ENCODE peak calls at places on chromosomes 13 and 19, in ten cellular contexts. One of them, this sample, is unnamed.

GRCh38 chr13:95385808-95386207 is 84.6 kb upstream of the ABCC4 start:
- DNase-seq in left lung: no peak
- DNase-seq in HCT116: no peak
- DNase-seq in CD8-positive, alpha-beta T cell: no peak
- DNase-seq in brain microvascular endothelial cell: no peak
- DNase-seq in tibial nerve: no peak
- DNase-seq in gastrocnemius medialis: no peak
- DNase-seq in Peyer's patch: no peak
- DNase-seq in A549: no peak
- DNase-seq in heart right ventricle: no peak
- DNase-seq in this sample: no peak

GRCh38 chr19:38551450-38551813 is 66.3 kb downstream of the MAP4K1 start:
- DNase-seq in left lung: no peak
- DNase-seq in HCT116: no peak
- DNase-seq in CD8-positive, alpha-beta T cell: no peak
- DNase-seq in brain microvascular endothelial cell: no peak
- DNase-seq in tibial nerve: no peak
- DNase-seq in gastrocnemius medialis: no peak
- DNase-seq in Peyer's patch: no peak
- DNase-seq in A549: no peak
- DNase-seq in heart right ventricle: no peak
- DNase-seq in this sample: no peak

GRCh38 chr13:47672982-47673670 is 327.9 kb downstream of the SUCLA2 start:
- DNase-seq in left lung: no peak
- DNase-seq in HCT116: no peak
- DNase-seq in CD8-positive, alpha-beta T cell: no peak
- DNase-seq in brain microvascular endothelial cell: peak; percentile 56
- DNase-seq in tibial nerve: no peak
- DNase-seq in gastrocnemius medialis: peak; percentile 2
- DNase-seq in Peyer's patch: no peak
- DNase-seq in A549: no peak
- DNase-seq in heart right ventricle: peak; percentile 3
- DNase-seq in this sample: no peak

GRCh38 chr19:18657590-18658365 is 20.9 kb downstream of the KLHL26 start:
- DNase-seq in left lung: peak; percentile 65
- DNase-seq in HCT116: no peak
- DNase-seq in CD8-positive, alpha-beta T cell: no peak
- DNase-seq in brain microvascular endothelial cell: peak; percentile 95
- DNase-seq in tibial nerve: peak; percentile 52
- DNase-seq in gastrocnemius medialis: peak; percentile 17
- DNase-seq in Peyer's patch: no peak
- DNase-seq in A549: no peak
- DNase-seq in heart right ventricle: peak; percentile 77
- DNase-seq in this sample: peak; percentile 45

GRCh38 chr19:43474986-43475705 is 9.7 kb upstream of the LYPD3 start:
- DNase-seq in left lung: peak; percentile 95
- DNase-seq in HCT116: peak; percentile 88
- DNase-seq in CD8-positive, alpha-beta T cell: peak; percentile 99
- DNase-seq in brain microvascular endothelial cell: peak; percentile 88
- DNase-seq in tibial nerve: peak; percentile 91
- DNase-seq in gastrocnemius medialis: peak; percentile 75
- DNase-seq in Peyer's patch: peak; percentile 89
- DNase-seq in A549: peak; percentile 99
- DNase-seq in heart right ventricle: peak; percentile 97
- DNase-seq in this sample: peak; percentile 97

GRCh38 chr13:28408235-28408848 is 86.6 kb downstream of the FLT1 start:
- DNase-seq in left lung: no peak
- DNase-seq in HCT116: no peak
- DNase-seq in CD8-positive, alpha-beta T cell: no peak
- DNase-seq in brain microvascular endothelial cell: peak; percentile 7
- DNase-seq in tibial nerve: no peak
- DNase-seq in gastrocnemius medialis: peak; percentile 15
- DNase-seq in Peyer's patch: no peak
- DNase-seq in A549: no peak
- DNase-seq in heart right ventricle: peak; percentile 57
- DNase-seq in this sample: no peak

GRCh38 chr13:42101821-42102580 is 53.6 kb downstream of the DGKH start:
- DNase-seq in left lung: no peak
- DNase-seq in HCT116: no peak
- DNase-seq in CD8-positive, alpha-beta T cell: no peak
- DNase-seq in brain microvascular endothelial cell: no peak
- DNase-seq in tibial nerve: no peak
- DNase-seq in gastrocnemius medialis: no peak
- DNase-seq in Peyer's patch: no peak
- DNase-seq in A549: no peak
- DNase-seq in heart right ventricle: peak; percentile 24
- DNase-seq in this sample: no peak

GRCh38 chr19:6227941-6228325 is 51.8 kb downstream of the MLLT1 start:
- DNase-seq in left lung: no peak
- DNase-seq in HCT116: no peak
- DNase-seq in CD8-positive, alpha-beta T cell: no peak
- DNase-seq in brain microvascular endothelial cell: no peak
- DNase-seq in tibial nerve: no peak
- DNase-seq in gastrocnemius medialis: no peak
- DNase-seq in Peyer's patch: no peak
- DNase-seq in A549: no peak
- DNase-seq in heart right ventricle: no peak
- DNase-seq in this sample: no peak

GRCh38 chr19:47036233-47036651 is 12.2 kb downstream of the TMEM160 start:
- DNase-seq in left lung: no peak
- DNase-seq in HCT116: no peak
- DNase-seq in CD8-positive, alpha-beta T cell: no peak
- DNase-seq in brain microvascular endothelial cell: no peak
- DNase-seq in tibial nerve: no peak
- DNase-seq in gastrocnemius medialis: no peak
- DNase-seq in Peyer's patch: no peak
- DNase-seq in A549: no peak
- DNase-seq in heart right ventricle: no peak
- DNase-seq in this sample: no peak

GRCh38 chr13:85729296-85729695 is 69.9 kb downstream of the SLITRK6 start:
- DNase-seq in left lung: no peak
- DNase-seq in HCT116: no peak
- DNase-seq in CD8-positive, alpha-beta T cell: no peak
- DNase-seq in brain microvascular endothelial cell: no peak
- DNase-seq in tibial nerve: no peak
- DNase-seq in gastrocnemius medialis: no peak
- DNase-seq in Peyer's patch: no peak
- DNase-seq in A549: no peak
- DNase-seq in heart right ventricle: no peak
- DNase-seq in this sample: peak; percentile 3

GRCh38 chr19:31220540-31220939 is 128.7 kb downstream of the TSHZ3 start:
- DNase-seq in left lung: no peak
- DNase-seq in HCT116: no peak
- DNase-seq in CD8-positive, alpha-beta T cell: no peak
- DNase-seq in brain microvascular endothelial cell: no peak
- DNase-seq in tibial nerve: no peak
- DNase-seq in gastrocnemius medialis: no peak
- DNase-seq in Peyer's patch: no peak
- DNase-seq in A549: no peak
- DNase-seq in heart right ventricle: no peak
- DNase-seq in this sample: no peak

GRCh38 chr13:41411536-41411935 is 45.8 kb upstream of the RGCC start:
- DNase-seq in left lung: no peak
- DNase-seq in HCT116: peak; percentile 23
- DNase-seq in CD8-positive, alpha-beta T cell: peak; percentile 17
- DNase-seq in brain microvascular endothelial cell: peak; percentile 62
- DNase-seq in tibial nerve: no peak
- DNase-seq in gastrocnemius medialis: no peak
- DNase-seq in Peyer's patch: no peak
- DNase-seq in A549: no peak
- DNase-seq in heart right ventricle: no peak
- DNase-seq in this sample: peak; percentile 35

GRCh38 chr19:38731654-38732301 is 12.5 kb downstream of the CAPN12 start:
- DNase-seq in left lung: peak; percentile 58
- DNase-seq in HCT116: no peak
- DNase-seq in CD8-positive, alpha-beta T cell: no peak
- DNase-seq in brain microvascular endothelial cell: no peak
- DNase-seq in tibial nerve: no peak
- DNase-seq in gastrocnemius medialis: no peak
- DNase-seq in Peyer's patch: no peak
- DNase-seq in A549: no peak
- DNase-seq in heart right ventricle: no peak
- DNase-seq in this sample: no peak

GRCh38 chr19:32233885-32234284 is 111.5 kb upstream of the ZNF507 start:
- DNase-seq in left lung: no peak
- DNase-seq in HCT116: no peak
- DNase-seq in CD8-positive, alpha-beta T cell: no peak
- DNase-seq in brain microvascular endothelial cell: no peak
- DNase-seq in tibial nerve: no peak
- DNase-seq in gastrocnemius medialis: no peak
- DNase-seq in Peyer's patch: no peak
- DNase-seq in A549: no peak
- DNase-seq in heart right ventricle: no peak
- DNase-seq in this sample: no peak

GRCh38 chr13:99988469-99989375 is 7.1 kb downstream of the ZIC2 start:
- DNase-seq in left lung: no peak
- DNase-seq in HCT116: no peak
- DNase-seq in CD8-positive, alpha-beta T cell: no peak
- DNase-seq in brain microvascular endothelial cell: no peak
- DNase-seq in tibial nerve: no peak
- DNase-seq in gastrocnemius medialis: no peak
- DNase-seq in Peyer's patch: no peak
- DNase-seq in A549: no peak
- DNase-seq in heart right ventricle: no peak
- DNase-seq in this sample: no peak
- TF ChIP-seq CTCF in left lung: no peak
- TF ChIP-seq CTCF in HCT116: no peak
- TF ChIP-seq CTCF in CD8-positive, alpha-beta T cell: no peak
- TF ChIP-seq CTCF in brain microvascular endothelial cell: no peak
- TF ChIP-seq CTCF in tibial nerve: no peak
- TF ChIP-seq CTCF in gastrocnemius medialis: no peak
- TF ChIP-seq CTCF in Peyer's patch: no peak
- TF ChIP-seq CTCF in A549: no peak
- TF ChIP-seq CTCF in heart right ventricle: no peak
- TF ChIP-seq CTCF in this sample: no peak

DNA sequence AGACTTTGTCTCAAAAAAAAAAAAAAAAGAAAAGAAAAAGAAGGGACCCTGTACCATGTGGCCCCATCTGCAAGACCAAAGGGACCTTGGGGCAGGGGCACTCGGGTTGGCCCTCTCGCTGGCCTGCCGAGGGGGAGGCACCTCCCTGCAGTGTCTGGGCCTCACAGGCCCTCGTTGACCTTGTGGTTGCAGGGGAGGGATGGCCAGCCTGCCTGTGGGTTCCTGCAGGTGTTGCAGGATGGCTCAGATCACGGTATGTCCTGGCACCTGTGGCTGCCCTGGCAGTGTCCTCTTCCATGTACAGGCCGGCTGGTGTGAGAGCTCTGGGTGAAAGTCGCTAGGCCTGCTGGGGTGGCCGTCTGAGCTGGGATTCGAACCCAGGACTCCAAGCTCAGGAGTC is 4.7 kb upstream of the PGLS start:
- DNase-seq in left lung: no peak
- DNase-seq in HCT116: no peak
- DNase-seq in CD8-positive, alpha-beta T cell: no peak
- DNase-seq in brain microvascular endothelial cell: no peak
- DNase-seq in tibial nerve: no peak
- DNase-seq in gastrocnemius medialis: no peak
- DNase-seq in Peyer's patch: no peak
- DNase-seq in A549: no peak
- DNase-seq in heart right ventricle: no peak
- DNase-seq in this sample: no peak
- H3K27ac ChIP-seq in left lung: no peak overlapping the region
- H3K27ac ChIP-seq in HCT116: peak overlapping the region; percentile 38
- H3K27ac ChIP-seq in CD8-positive, alpha-beta T cell: no peak overlapping the region
- H3K27ac ChIP-seq in brain microvascular endothelial cell: no peak overlapping the region
- H3K27ac ChIP-seq in tibial nerve: no peak overlapping the region
- H3K27ac ChIP-seq in gastrocnemius medialis: peak overlapping the region; percentile 75
- H3K27ac ChIP-seq in Peyer's patch: no peak overlapping the region
- H3K27ac ChIP-seq in A549: peak overlapping the region; percentile 37
- H3K27ac ChIP-seq in heart right ventricle: no peak overlapping the region
- H3K27ac ChIP-seq in this sample: peak overlapping the region; percentile 98

GRCh38 chr13:98033277-98034247 is 80.1 kb downstream of the IPO5 start:
- DNase-seq in left lung: no peak
- DNase-seq in HCT116: peak; percentile 16
- DNase-seq in CD8-positive, alpha-beta T cell: no peak
- DNase-seq in brain microvascular endothelial cell: peak; percentile 71
- DNase-seq in tibial nerve: no peak
- DNase-seq in gastrocnemius medialis: no peak
- DNase-seq in Peyer's patch: no peak
- DNase-seq in A549: peak; percentile 13
- DNase-seq in heart right ventricle: no peak
- DNase-seq in this sample: peak; percentile 18
- TF ChIP-seq CTCF in left lung: no peak
- TF ChIP-seq CTCF in HCT116: peak; percentile 38
- TF ChIP-seq CTCF in CD8-positive, alpha-beta T cell: no peak
- TF ChIP-seq CTCF in brain microvascular endothelial cell: peak; percentile 72
- TF ChIP-seq CTCF in tibial nerve: no peak
- TF ChIP-seq CTCF in gastrocnemius medialis: no peak
- TF ChIP-seq CTCF in Peyer's patch: no peak
- TF ChIP-seq CTCF in A549: peak; percentile 46
- TF ChIP-seq CTCF in heart right ventricle: peak; percentile 54
- TF ChIP-seq CTCF in this sample: no peak

GRCh38 chr13:104318121-104318520 is 1251.9 kb upstream of the SLC10A2 start:
- DNase-seq in left lung: no peak
- DNase-seq in HCT116: peak; percentile 4
- DNase-seq in CD8-positive, alpha-beta T cell: no peak
- DNase-seq in brain microvascular endothelial cell: peak; percentile 71
- DNase-seq in tibial nerve: no peak
- DNase-seq in gastrocnemius medialis: no peak
- DNase-seq in Peyer's patch: no peak
- DNase-seq in A549: no peak
- DNase-seq in heart right ventricle: no peak
- DNase-seq in this sample: no peak

GRCh38 chr13:104314321-104314720 is 1248.1 kb upstream of the SLC10A2 start:
- DNase-seq in left lung: no peak
- DNase-seq in HCT116: no peak
- DNase-seq in CD8-positive, alpha-beta T cell: no peak
- DNase-seq in brain microvascular endothelial cell: no peak
- DNase-seq in tibial nerve: no peak
- DNase-seq in gastrocnemius medialis: no peak
- DNase-seq in Peyer's patch: no peak
- DNase-seq in A549: no peak
- DNase-seq in heart right ventricle: no peak
- DNase-seq in this sample: no peak

GRCh38 chr13:104314926-104315535 is 1248.8 kb upstream of the SLC10A2 start:
- DNase-seq in left lung: no peak
- DNase-seq in HCT116: no peak
- DNase-seq in CD8-positive, alpha-beta T cell: no peak
- DNase-seq in brain microvascular endothelial cell: peak; percentile 70
- DNase-seq in tibial nerve: no peak
- DNase-seq in gastrocnemius medialis: no peak
- DNase-seq in Peyer's patch: no peak
- DNase-seq in A549: no peak
- DNase-seq in heart right ventricle: no peak
- DNase-seq in this sample: no peak

GRCh38 chr13:104310861-104311260 is 1244.6 kb upstream of the SLC10A2 start:
- DNase-seq in left lung: no peak
- DNase-seq in HCT116: no peak
- DNase-seq in CD8-positive, alpha-beta T cell: no peak
- DNase-seq in brain microvascular endothelial cell: no peak
- DNase-seq in tibial nerve: no peak
- DNase-seq in gastrocnemius medialis: no peak
- DNase-seq in Peyer's patch: no peak
- DNase-seq in A549: no peak
- DNase-seq in heart right ventricle: no peak
- DNase-seq in this sample: no peak

DNA sequence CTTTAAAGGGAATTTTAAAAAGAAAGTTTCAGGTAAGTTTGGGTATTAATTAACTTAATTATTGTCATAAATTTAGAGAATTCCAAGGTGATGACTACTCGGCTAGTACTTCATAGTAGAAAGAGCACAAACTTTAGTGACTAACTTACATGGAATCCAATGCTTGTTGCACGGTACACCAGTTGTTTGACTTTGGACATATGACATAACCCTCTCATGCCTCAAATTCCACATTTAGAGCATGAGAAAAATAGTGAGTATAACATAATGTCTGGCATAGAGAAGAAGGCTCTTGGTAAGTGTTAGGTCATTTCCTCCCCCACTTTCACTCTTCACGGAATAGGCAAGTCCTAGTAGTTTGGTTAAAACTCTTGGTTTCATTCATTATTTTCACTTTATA is 1249.4 kb upstream of the SLC10A2 start:
- DNase-seq in left lung: no peak
- DNase-seq in HCT116: peak; percentile 3
- DNase-seq in CD8-positive, alpha-beta T cell: no peak
- DNase-seq in brain microvascular endothelial cell: peak; percentile 94
- DNase-seq in tibial nerve: no peak
- DNase-seq in gastrocnemius medialis: no peak
- DNase-seq in Peyer's patch: no peak
- DNase-seq in A549: no peak
- DNase-seq in heart right ventricle: no peak
- DNase-seq in this sample: peak; percentile 53
- H3K27ac ChIP-seq in left lung: no peak overlapping the region
- H3K27ac ChIP-seq in HCT116: no peak overlapping the region
- H3K27ac ChIP-seq in CD8-positive, alpha-beta T cell: no peak overlapping the region
- H3K27ac ChIP-seq in brain microvascular endothelial cell: peak overlapping the region; percentile 97
- H3K27ac ChIP-seq in tibial nerve: no peak overlapping the region
- H3K27ac ChIP-seq in gastrocnemius medialis: no peak overlapping the region
- H3K27ac ChIP-seq in Peyer's patch: no peak overlapping the region
- H3K27ac ChIP-seq in A549: no peak overlapping the region
- H3K27ac ChIP-seq in heart right ventricle: no peak overlapping the region
- H3K27ac ChIP-seq in this sample: no peak overlapping the region

This sample was measured in RWPE1.